ENCODE peak calls at places on chromosome 17, in eight cellular contexts. One of them, this sample, is unnamed.

GRCh38 chr17:68910256-68910705 is 44.9 kb downstream of the ABCA8 start:
- DNase-seq in right cardiac atrium: peak
- DNase-seq in fibroblast of mammary gland: peak
- DNase-seq in sciatic nerve: peak
- DNase-seq in kidney tubule cell: peak
- DNase-seq in fibroblast of the aortic adventitia: peak
- DNase-seq in uterus: peak
- DNase-seq in HT1080: no peak
- DNase-seq in this sample: no peak

GRCh38 chr17:6361733-6362132 is 73.2 kb downstream of the AIPL1 start:
- DNase-seq in sciatic nerve: no peak
- DNase-seq in HT1080: no peak
- DNase-seq in right cardiac atrium: no peak
- DNase-seq in kidney tubule cell: no peak
- DNase-seq in fibroblast of the aortic adventitia: no peak
- DNase-seq in fibroblast of mammary gland: no peak
- DNase-seq in uterus: no peak
- DNase-seq in this sample: no peak

GRCh38 chr17:43840814-43841213 is 6.2 kb upstream of the CD300LG start:
- DNase-seq in sciatic nerve: no peak
- DNase-seq in kidney tubule cell: peak
- DNase-seq in uterus: no peak
- DNase-seq in fibroblast of the aortic adventitia: peak
- DNase-seq in right cardiac atrium: no peak
- DNase-seq in fibroblast of mammary gland: no peak
- DNase-seq in HT1080: peak
- DNase-seq in this sample: no peak

GRCh38 chr17:18219016-18219415 is 6.4 kb upstream of the LLGL1 start:
- DNase-seq in uterus: no peak
- DNase-seq in HT1080: peak
- DNase-seq in sciatic nerve: peak
- DNase-seq in fibroblast of the aortic adventitia: peak
- DNase-seq in right cardiac atrium: peak
- DNase-seq in kidney tubule cell: no peak
- DNase-seq in fibroblast of mammary gland: peak
- DNase-seq in this sample: no peak

GRCh38 chr17:7717756-7718350 is 309 bp downstream of the DNAH2 start:
- DNase-seq in fibroblast of mammary gland: no peak
- DNase-seq in right cardiac atrium: no peak
- DNase-seq in HT1080: no peak
- DNase-seq in kidney tubule cell: no peak
- DNase-seq in sciatic nerve: no peak
- DNase-seq in fibroblast of the aortic adventitia: no peak
- DNase-seq in uterus: no peak
- DNase-seq in this sample: no peak

GRCh38 chr17:55281592-55282378 is 17.0 kb downstream of the HLF start:
- DNase-seq in fibroblast of mammary gland: no peak
- DNase-seq in HT1080: no peak
- DNase-seq in kidney tubule cell: no peak
- DNase-seq in right cardiac atrium: no peak
- DNase-seq in sciatic nerve: no peak
- DNase-seq in uterus: no peak
- DNase-seq in fibroblast of the aortic adventitia: peak
- DNase-seq in this sample: no peak

GRCh38 chr17:61221597-61222471 is 177.8 kb upstream of the TBX2 start:
- DNase-seq in HT1080: no peak
- DNase-seq in kidney tubule cell: peak
- DNase-seq in uterus: no peak
- DNase-seq in fibroblast of mammary gland: no peak
- DNase-seq in sciatic nerve: no peak
- DNase-seq in right cardiac atrium: no peak
- DNase-seq in fibroblast of the aortic adventitia: no peak
- DNase-seq in this sample: no peak

GRCh38 chr17:55324296-55324978 is 59.7 kb downstream of the HLF start:
- DNase-seq in sciatic nerve: no peak
- DNase-seq in right cardiac atrium: no peak
- DNase-seq in fibroblast of the aortic adventitia: no peak
- DNase-seq in HT1080: no peak
- DNase-seq in uterus: no peak
- DNase-seq in fibroblast of mammary gland: no peak
- DNase-seq in kidney tubule cell: no peak
- DNase-seq in this sample: no peak

GRCh38 chr17:49557204-49558024 is 18.3 kb upstream of the NXPH3 start:
- DNase-seq in uterus: no peak
- DNase-seq in fibroblast of the aortic adventitia: peak
- DNase-seq in sciatic nerve: peak
- DNase-seq in kidney tubule cell: peak
- DNase-seq in right cardiac atrium: no peak
- DNase-seq in HT1080: peak
- DNase-seq in fibroblast of mammary gland: peak
- DNase-seq in this sample: peak

GRCh38 chr17:47987240-47987835 is 16.4 kb downstream of the CDK5RAP3 start:
- DNase-seq in fibroblast of mammary gland: no peak
- DNase-seq in uterus: no peak
- DNase-seq in HT1080: no peak
- DNase-seq in fibroblast of the aortic adventitia: no peak
- DNase-seq in sciatic nerve: no peak
- DNase-seq in right cardiac atrium: no peak
- DNase-seq in kidney tubule cell: peak
- DNase-seq in this sample: no peak

GRCh38 chr17:4710693-4711634 is 532 bp downstream of the ARRB2 start:
- DNase-seq in sciatic nerve: no peak
- DNase-seq in right cardiac atrium: no peak
- DNase-seq in kidney tubule cell: no peak
- DNase-seq in fibroblast of the aortic adventitia: no peak
- DNase-seq in fibroblast of mammary gland: no peak
- DNase-seq in uterus: no peak
- DNase-seq in HT1080: no peak
- DNase-seq in this sample: no peak

GRCh38 chr17:74742153-74742515 is 5.1 kb downstream of the RAB37 start:
- DNase-seq in uterus: no peak
- DNase-seq in HT1080: peak
- DNase-seq in right cardiac atrium: no peak
- DNase-seq in fibroblast of the aortic adventitia: no peak
- DNase-seq in fibroblast of mammary gland: no peak
- DNase-seq in kidney tubule cell: no peak
- DNase-seq in sciatic nerve: no peak
- DNase-seq in this sample: no peak

GRCh38 chr17:77804796-77805426 is 153.6 kb upstream of the TNRC6C start:
- DNase-seq in right cardiac atrium: no peak
- DNase-seq in fibroblast of the aortic adventitia: no peak
- DNase-seq in sciatic nerve: no peak
- DNase-seq in fibroblast of mammary gland: no peak
- DNase-seq in uterus: no peak
- DNase-seq in kidney tubule cell: no peak
- DNase-seq in HT1080: no peak
- DNase-seq in this sample: no peak

GRCh38 chr17:57006040-57006439 is 28.1 kb downstream of the SCPEP1 start:
- DNase-seq in fibroblast of the aortic adventitia: no peak
- DNase-seq in kidney tubule cell: no peak
- DNase-seq in HT1080: peak
- DNase-seq in fibroblast of mammary gland: no peak
- DNase-seq in sciatic nerve: no peak
- DNase-seq in uterus: no peak
- DNase-seq in right cardiac atrium: no peak
- DNase-seq in this sample: no peak

GRCh38 chr17:14201595-14201994 is 35.1 kb downstream of the CDRT15 start:
- DNase-seq in fibroblast of mammary gland: no peak
- DNase-seq in sciatic nerve: no peak
- DNase-seq in uterus: no peak
- DNase-seq in HT1080: no peak
- DNase-seq in kidney tubule cell: no peak
- DNase-seq in fibroblast of the aortic adventitia: no peak
- DNase-seq in right cardiac atrium: peak
- DNase-seq in this sample: no peak

GRCh38 chr17:73140531-73140930 is 24.3 kb upstream of the SSTR2 start:
- DNase-seq in fibroblast of mammary gland: no peak
- DNase-seq in sciatic nerve: no peak
- DNase-seq in HT1080: no peak
- DNase-seq in fibroblast of the aortic adventitia: no peak
- DNase-seq in uterus: no peak
- DNase-seq in kidney tubule cell: no peak
- DNase-seq in right cardiac atrium: no peak
- DNase-seq in this sample: no peak

GRCh38 chr17:82263641-82264040 is 9.9 kb downstream of the CSNK1D start:
- DNase-seq in sciatic nerve: no peak
- DNase-seq in fibroblast of mammary gland: no peak
- DNase-seq in uterus: no peak
- DNase-seq in right cardiac atrium: peak
- DNase-seq in kidney tubule cell: no peak
- DNase-seq in fibroblast of the aortic adventitia: no peak
- DNase-seq in HT1080: no peak
- DNase-seq in this sample: no peak

GRCh38 chr17:66715745-66716156 is 119.2 kb upstream of the CACNG5 start:
- DNase-seq in fibroblast of the aortic adventitia: peak
- DNase-seq in sciatic nerve: no peak
- DNase-seq in fibroblast of mammary gland: peak
- DNase-seq in HT1080: peak
- DNase-seq in uterus: no peak
- DNase-seq in kidney tubule cell: peak
- DNase-seq in right cardiac atrium: no peak
- DNase-seq in this sample: peak

GRCh38 chr17:39533891-39534290 is 72.6 kb downstream of the CDK12 start:
- DNase-seq in HT1080: no peak
- DNase-seq in fibroblast of mammary gland: no peak
- DNase-seq in sciatic nerve: no peak
- DNase-seq in kidney tubule cell: no peak
- DNase-seq in fibroblast of the aortic adventitia: no peak
- DNase-seq in uterus: no peak
- DNase-seq in right cardiac atrium: no peak
- DNase-seq in this sample: no peak

GRCh38 chr17:53631486-53631885 is 191.2 kb upstream of the KIF2B start:
- DNase-seq in sciatic nerve: no peak
- DNase-seq in right cardiac atrium: no peak
- DNase-seq in kidney tubule cell: no peak
- DNase-seq in fibroblast of mammary gland: no peak
- DNase-seq in HT1080: no peak
- DNase-seq in uterus: no peak
- DNase-seq in fibroblast of the aortic adventitia: no peak
- DNase-seq in this sample: no peak

This sample was measured in NCI-H748 treated with DMSO at 0.1 percent for 48 hours.